ENCODE peak calls at places on chromosomes 5 and 9, in nine cellular contexts. U is mucosa of descending colon; G is uterus; D is gastrocnemius medialis; E is BJ; C is Peyer's patch; A is CD4-positive, alpha-beta memory T cell; K is heart left ventricle; H is H1. S is an unnamed sample. For H3K36me3, the result is how much of the 10 kb centered on the place peaks cover.

GRCh38 chr9:89000973-89001916 is 10.0 kb downstream of the S1PR3 start:
- DNase-seq in G (peak), A (peak), C (peak), K (peak), H (peak), D (peak), E (no peak), U (peak), S (peak)

GRCh38 chr5:66222455-66222854 is 78.4 kb downstream of the SREK1 start:
- DNase-seq in K (no peak), A (no peak), G (no peak), U (no peak), D (no peak), E (no peak), H (no peak), C (no peak), S (no peak)

GRCh38 chr9:132630116-132630515 is 39.7 kb downstream of the DDX31 start:
- DNase-seq in E (no peak), K (no peak), U (no peak), A (no peak), G (no peak), H (no peak), C (no peak), D (no peak), S (no peak)

GRCh38 chr5:142619815-142620214 is 66.1 kb downstream of the FGF1 start:
- DNase-seq in K (no peak), A (no peak), G (no peak), D (no peak), U (no peak), H (no peak), E (no peak), C (no peak), S (no peak)

GRCh38 chr9:91433180-91433579 is 9.5 kb upstream of the NFIL3 start:
- DNase-seq in U (peak), D (no peak), E (peak), H (no peak), K (no peak), A (peak), G (no peak), C (no peak), S (no peak)

GRCh38 chr5:178201927-178202235 is 2.5 kb upstream of the HNRNPAB start:
- DNase-seq in D (no peak), A (no peak), E (no peak), K (no peak), G (no peak), H (no peak), U (peak), C (no peak), S (no peak)

GRCh38 chr5:167899490-167899889 is 392.0 kb upstream of the WWC1 start:
- DNase-seq in U (no peak), A (no peak), H (no peak), E (no peak), G (no peak), D (no peak), K (no peak), C (no peak), S (no peak)

GRCh38 chr5:172071244-172071875 is 64.9 kb upstream of the FBXW11 start:
- DNase-seq in C (no peak), H (no peak), E (no peak), D (no peak), K (no peak), G (no peak), A (no peak), U (no peak), S (no peak)

GRCh38 chr5:145903862-145904261 is 31.0 kb upstream of the GRXCR2 start:
- DNase-seq in C (no peak), A (no peak), K (no peak), D (no peak), H (no peak), U (no peak), E (no peak), G (no peak), S (no peak)

GRCh38 chr9:106962105-106962504 is 99.1 kb downstream of the ZNF462 start:
- DNase-seq in A (no peak), G (no peak), U (no peak), E (no peak), D (no peak), K (no peak), C (no peak), H (no peak), S (no peak)

GRCh38 chr9:98255578-98256296 is at the start of gene TBC1D2:
- DNase-seq in D (peak), A (peak), E (peak), U (peak), H (peak), K (peak), C (peak), G (peak), S (peak)

GRCh38 chr9:76634356-76635054 is 129.7 kb upstream of the PCA3 start:
- DNase-seq in E (no peak), D (no peak), A (no peak), U (no peak), C (no peak), H (no peak), K (no peak), G (no peak), S (no peak)

GRCh38 chr5:151448038-151448985 is 909 bp downstream of the SLC36A1 start:
- DNase-seq in C (peak), D (no peak), U (peak), G (peak), K (no peak), H (peak), A (peak), E (no peak), S (peak)

GRCh38 chr9:110583237-110583636 is 3.7 kb upstream of the SVEP1 start:
- DNase-seq in C (no peak), A (no peak), U (no peak), G (no peak), D (no peak), E (no peak), K (no peak), H (no peak), S (no peak)

GRCh38 chr9:121954477-121955175 is 138.5 kb downstream of the TTLL11 start:
- DNase-seq in D (peak), K (peak), U (no peak), E (no peak), H (no peak), G (peak), A (no peak), C (no peak), S (peak)

GRCh38 chr9:98075332-98075805 is 18.8 kb downstream of the NANS start:
- DNase-seq in D (no peak), E (no peak), K (no peak), A (no peak), G (no peak), H (no peak), U (no peak), C (no peak), S (no peak)

GRCh38 chr5:69030663-69031062 is 63.2 kb upstream of the SLC30A5 start:
- DNase-seq in A (no peak), H (no peak), U (no peak), C (no peak), D (no peak), G (no peak), K (no peak), E (no peak), S (no peak)

GRCh38 chr9:111438576-111439235 is 45.5 kb downstream of the ECPAS start:
- DNase-seq in C (no peak), E (no peak), H (no peak), D (no peak), K (no peak), G (no peak), U (no peak), A (no peak), S (no peak)

GRCh38 chr9:125763373-125763772 is 16.2 kb downstream of the PBX3 start:
- DNase-seq in E (no peak), K (no peak), A (no peak), D (no peak), G (no peak), U (no peak), C (no peak), H (no peak), S (no peak)

GRCh38 chr9:92739346-92740014 is 25.2 kb downstream of the BICD2 start:
- DNase-seq in K (no peak), A (no peak), C (no peak), U (no peak), D (no peak), E (no peak), H (no peak), G (no peak), S (no peak)

GRCh38 chr9:37801287-37801850 is 772 bp downstream of the DCAF10 start:
- DNase-seq in K (no peak), E (no peak), G (peak), A (no peak), H (no peak), U (peak), D (no peak), C (peak), S (no peak)

GRCh38 chr5:102815560-102816324 is 60.6 kb downstream of the PAM start:
- DNase-seq in U (no peak), G (no peak), D (no peak), E (no peak), C (no peak), K (no peak), A (no peak), H (no peak), S (no peak)

GRCh38 chr9:137688725-137689124 is 69.9 kb downstream of the EHMT1 start:
- DNase-seq in G (no peak), D (no peak), E (no peak), U (no peak), A (no peak), K (no peak), H (no peak), C (no peak), S (no peak)

GRCh38 chr9:130768265-130768664 is 66.8 kb upstream of the ABL1 start:
- DNase-seq in U (peak), D (no peak), K (peak), A (no peak), H (no peak), G (no peak), C (no peak), E (no peak), S (no peak)

GRCh38 chr5:171055881-171056454 is 194.2 kb downstream of the RANBP17 start:
- DNase-seq in D (no peak), K (no peak), G (no peak), E (no peak), H (no peak), C (no peak), U (no peak), A (no peak), S (no peak)

GRCh38 chr9:104808030-104808614 is 44.2 kb downstream of the NIPSNAP3B start:
- DNase-seq in E (no peak), G (peak), U (no peak), C (no peak), D (no peak), K (peak), A (no peak), H (no peak), S (peak)

GRCh38 chr9:94837404-94837803 is 110.9 kb downstream of the AOPEP start:
- DNase-seq in E (no peak), H (no peak), A (no peak), C (no peak), U (no peak), D (no peak), G (no peak), K (no peak), S (no peak)

GRCh38 chr5:151002681-151003502 is 17.5 kb upstream of the GPX3 start:
- DNase-seq in G (no peak), D (no peak), H (no peak), C (no peak), E (no peak), U (no peak), A (no peak), K (no peak), S (no peak)

GRCh38 chr9:93669116-93669957 is 93.0 kb downstream of the PHF2 start:
- DNase-seq in H (no peak), K (peak), A (no peak), U (no peak), G (peak), D (peak), E (no peak), C (peak), S (no peak)

GRCh38 chr9:121317737-121318630 is 50.0 kb downstream of the GSN start:
- DNase-seq in U (no peak), K (no peak), H (no peak), A (no peak), D (no peak), E (no peak), C (no peak), G (no peak), S (peak)

GRCh38 chr5:120139039-120139438 is 325.1 kb upstream of the PRR16 start:
- DNase-seq in U (peak), C (no peak), G (no peak), D (no peak), K (peak), E (peak), A (no peak), H (no peak), S (no peak)

GRCh38 chr9:76313771-76314170 is 80.5 kb downstream of the RFK start:
- DNase-seq in K (no peak), E (no peak), U (peak), G (no peak), H (no peak), D (no peak), A (no peak), C (no peak), S (no peak)

GRCh38 chr5:141001854-141002666 is 35.8 kb downstream of the PCDHAC2 start:
- DNase-seq in D (no peak), C (no peak), A (no peak), U (no peak), G (peak), H (peak), E (no peak), K (peak), S (no peak)

GRCh38 chr5:172943283-172943841 is 15.9 kb upstream of the RPL26L1 start:
- DNase-seq in G (peak), D (no peak), A (no peak), E (peak), C (no peak), H (no peak), K (peak), U (no peak), S (peak)

GRCh38 chr9:75170898-75171360 is 82.6 kb downstream of the OSTF1 start:
- DNase-seq in A (no peak), E (no peak), D (no peak), H (no peak), U (no peak), K (no peak), G (no peak), C (no peak), S (no peak)

DNA sequence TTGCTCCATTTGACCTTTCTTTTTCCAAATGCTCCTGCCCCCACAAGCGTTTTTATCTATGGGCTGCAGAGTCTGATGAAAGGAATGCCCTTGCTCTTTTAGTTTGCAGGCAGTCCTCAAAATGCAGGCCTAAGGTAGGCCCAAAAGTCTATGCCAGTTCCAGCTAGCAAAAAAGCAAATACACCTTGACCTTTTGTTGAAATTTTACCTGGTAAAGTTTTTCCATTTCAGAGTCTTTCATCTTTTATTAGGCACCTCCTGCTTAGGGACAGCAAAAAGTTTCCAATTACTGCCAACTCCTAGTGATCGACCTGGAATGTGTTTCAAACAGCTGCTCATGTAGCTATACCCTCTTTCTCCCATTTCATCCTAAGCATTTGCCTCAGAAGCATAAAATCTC is 2.7 kb upstream of the LEAP2 start:
- DNase-seq in H (no peak), K (no peak), G (no peak), D (no peak), C (no peak), A (no peak), U (no peak), E (no peak), S (no peak)
- H3K36me3 ChIP-seq in H (under half), K (half or more), G (under half), D (under half), C (under half), A (under half), U (under half), E (under half), S (under half)

GRCh38 chr9:6444108-6444507 is 31.1 kb downstream of the UHRF2 start:
- DNase-seq in C (no peak), U (no peak), E (no peak), H (no peak), A (no peak), D (no peak), K (no peak), G (no peak), S (no peak)

GRCh38 chr9:6441269-6441668 is 28.3 kb downstream of the UHRF2 start:
- DNase-seq in E (no peak), U (no peak), C (no peak), G (no peak), K (no peak), D (no peak), A (no peak), H (no peak), S (no peak)

GRCh38 chr9:6443661-6444060 is 30.7 kb downstream of the UHRF2 start:
- DNase-seq in C (no peak), U (no peak), H (no peak), D (no peak), K (no peak), A (no peak), E (peak), G (no peak), S (no peak)

GRCh38 chr9:6439051-6439703 is 26.2 kb downstream of the UHRF2 start:
- DNase-seq in G (no peak), H (no peak), A (no peak), D (no peak), K (no peak), C (no peak), E (no peak), U (no peak), S (no peak)

DNA sequence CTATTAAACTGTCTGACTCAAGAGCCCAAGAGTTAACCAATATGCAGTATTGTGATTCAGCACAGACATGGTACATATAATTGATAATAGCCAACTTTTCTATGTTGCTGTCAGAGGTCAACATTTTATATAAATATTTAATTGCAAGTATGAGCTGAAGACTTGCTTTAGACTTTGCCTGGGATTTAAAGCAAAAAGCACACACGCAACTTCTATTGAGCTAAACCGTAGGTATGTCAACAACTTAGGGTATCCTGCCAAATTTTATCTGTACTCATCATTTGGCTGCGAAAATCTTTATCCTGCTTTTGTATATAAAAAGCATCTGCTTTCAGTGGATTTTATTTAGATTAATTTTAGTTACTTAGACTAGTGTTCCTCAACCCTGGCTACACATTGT is 27.4 kb downstream of the UHRF2 start:
- DNase-seq in D (no peak), G (no peak), K (no peak), C (no peak), H (no peak), U (no peak), A (no peak), E (no peak), S (no peak)
- H3K36me3 ChIP-seq in D (under half), G (under half), K (under half), C (under half), H (under half), U (under half), A (under half), E (under half), S (under half)

GRCh38 chr5:1336106-1336561 is 8.8 kb downstream of the CLPTM1L start:
- DNase-seq in U (no peak), A (no peak), G (no peak), D (no peak), E (no peak), K (no peak), C (peak), H (no peak), S (no peak)
- H3K36me3 ChIP-seq in U (under half), A (half or more), G (under half), D (under half), E (under half), K (half or more), C (under half), H (half or more), S (under half)

DNA sequence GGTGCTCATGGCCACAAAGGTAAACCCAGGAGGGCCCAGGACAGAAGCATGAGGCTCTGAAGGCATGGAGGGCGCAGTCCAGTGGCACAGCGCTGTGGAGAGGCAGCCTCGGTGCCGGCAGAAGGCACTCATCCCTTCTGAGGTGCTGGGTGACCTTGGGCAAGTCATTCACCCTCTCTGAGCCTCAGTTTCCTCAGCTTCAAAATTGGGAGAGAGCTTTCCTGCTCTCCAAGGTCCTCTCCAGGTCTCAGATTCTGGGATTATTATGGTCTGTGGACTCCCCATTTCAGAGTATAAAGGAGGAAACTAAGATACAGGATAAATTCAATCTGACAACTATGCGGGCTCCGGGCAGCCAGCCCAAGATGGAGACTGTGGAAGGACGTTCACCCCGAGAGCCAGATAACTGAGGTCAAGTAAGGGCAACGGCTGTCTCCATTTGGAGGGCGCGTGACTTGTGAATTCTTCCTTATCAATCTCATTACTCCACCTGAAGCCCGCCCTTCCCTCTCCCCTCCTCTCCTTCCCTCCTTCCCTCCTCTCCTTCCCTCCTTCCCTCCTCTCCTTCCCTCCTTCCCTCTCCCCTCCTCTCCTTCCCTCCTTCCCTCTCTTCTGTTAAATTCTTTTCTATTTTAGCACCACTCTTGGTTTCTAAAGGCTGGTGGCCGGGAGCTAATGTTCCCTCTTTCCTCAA is 58.1 kb downstream of the LRSAM1 start:
- DNase-seq in A (no peak), H (no peak), C (no peak), G (no peak), E (no peak), K (no peak), D (no peak), U (no peak), S (no peak)
- H3K36me3 ChIP-seq in A (under half), H (under half), C (under half), G (under half), E (half or more), K (half or more), D (under half), U (under half), S (under half)

GRCh38 chr5:176461349-176461748 is 13.2 kb downstream of the FAF2 start:
- DNase-seq in K (no peak), A (no peak), G (no peak), H (no peak), E (no peak), U (no peak), D (no peak), C (no peak), S (no peak)
- H3K36me3 ChIP-seq in K (under half), A (under half), G (under half), H (under half), E (under half), U (under half), D (under half), C (under half), S (under half)